ENCODE peak calls at places on chromosomes 7 and 10, in eight cellular contexts. L, U, V, D, I, G, Y and F are unnamed samples.

GRCh38 chr10:129020621-129021020 is 446.4 kb upstream of the MGMT start:
- DNase-seq in U (no peak), Y (no peak), I (no peak), G (no peak), D (no peak), V (no peak), L (no peak), F (no peak)

GRCh38 chr7:27933691-27934565 is 194.0 kb downstream of the TAX1BP1 start:
- DNase-seq in D (no peak), L (no peak), Y (no peak), U (no peak), I (no peak), V (peak), G (no peak), F (no peak)

GRCh38 chr10:52566471-52567246 is 205.9 kb downstream of the MBL2 start:
- DNase-seq in V (peak), I (no peak), D (peak), L (no peak), Y (no peak), G (no peak), U (no peak), F (no peak)

GRCh38 chr7:100075418-100075817 is 6.1 kb downstream of the ZNF3 start:
- DNase-seq in G (no peak), I (no peak), L (no peak), V (no peak), U (no peak), Y (no peak), D (no peak), F (no peak)

GRCh38 chr7:78176186-78176585 is 377.6 kb downstream of the PHTF2 start:
- DNase-seq in U (peak), V (peak), Y (no peak), I (no peak), D (no peak), L (no peak), G (no peak), F (no peak)

GRCh38 chr7:128912281-128912680 is 1.8 kb upstream of the KCP start:
- DNase-seq in L (no peak), I (no peak), V (no peak), D (no peak), G (no peak), U (no peak), Y (no peak), F (no peak)

GRCh38 chr7:48173983-48174382 is 2.7 kb downstream of the ABCA13 start:
- DNase-seq in I (no peak), D (no peak), G (no peak), U (no peak), V (peak), L (no peak), Y (no peak), F (no peak)

GRCh38 chr10:59007307-59008025 is 169.0 kb upstream of the PHYHIPL start:
- DNase-seq in G (no peak), L (no peak), Y (no peak), U (no peak), D (no peak), V (no peak), I (no peak), F (no peak)

GRCh38 chr10:15896654-15897053 is 36.3 kb upstream of the MINDY3 start:
- DNase-seq in L (no peak), U (no peak), V (no peak), I (no peak), Y (no peak), G (no peak), D (no peak), F (no peak)

GRCh38 chr10:43396061-43396927 is 12.7 kb downstream of the HNRNPF start:
- DNase-seq in U (peak), G (peak), Y (peak), I (peak), D (peak), V (peak), L (peak), F (peak)

GRCh38 chr7:69919712-69920111 is 321.4 kb downstream of the AUTS2 start:
- DNase-seq in Y (no peak), I (no peak), G (no peak), V (peak), U (no peak), L (no peak), D (no peak), F (no peak)

GRCh38 chr10:119344381-119344780 is 137.0 kb downstream of the GRK5 start:
- DNase-seq in G (no peak), Y (no peak), U (no peak), I (no peak), L (no peak), D (no peak), V (no peak), F (no peak)

GRCh38 chr10:103652599-103653281 is 159.2 kb downstream of the NEURL1 start:
- DNase-seq in G (peak), V (no peak), Y (no peak), I (no peak), U (no peak), D (no peak), L (no peak), F (no peak)

GRCh38 chr10:21732067-21732772 is 198.2 kb downstream of the MLLT10 start:
- DNase-seq in I (peak), V (peak), D (no peak), L (peak), Y (peak), U (peak), G (peak), F (peak)